ENCODE peak calls at places on chromosomes 7 and 10, in seven cellular contexts. One of them, this sample, is unnamed.

GRCh38 chr10:17744395-17744841 is 7.6 kb upstream of the TMEM236 start:
- DNase-seq in BJ: no peak
- DNase-seq in bronchial epithelial cell: no peak
- DNase-seq in foreskin fibroblast: no peak
- DNase-seq in psoas muscle: no peak
- DNase-seq in nephron progenitor cell: no peak
- DNase-seq in osteocyte: no peak
- DNase-seq in this sample: no peak

GRCh38 chr7:20778063-20778721 is 8.5 kb downstream of the SP8 start:
- DNase-seq in BJ: no peak
- DNase-seq in bronchial epithelial cell: no peak
- DNase-seq in foreskin fibroblast: peak
- DNase-seq in psoas muscle: peak
- DNase-seq in nephron progenitor cell: peak
- DNase-seq in osteocyte: no peak
- DNase-seq in this sample: peak

GRCh38 chr7:34507191-34507590 is 150.8 kb upstream of the NPSR1 start:
- DNase-seq in BJ: no peak
- DNase-seq in bronchial epithelial cell: no peak
- DNase-seq in foreskin fibroblast: no peak
- DNase-seq in psoas muscle: no peak
- DNase-seq in nephron progenitor cell: no peak
- DNase-seq in osteocyte: no peak
- DNase-seq in this sample: no peak

GRCh38 chr7:139774376-139774775 is 3.4 kb downstream of the HIPK2 start:
- DNase-seq in BJ: peak
- DNase-seq in bronchial epithelial cell: peak
- DNase-seq in foreskin fibroblast: peak
- DNase-seq in psoas muscle: no peak
- DNase-seq in nephron progenitor cell: no peak
- DNase-seq in osteocyte: no peak
- DNase-seq in this sample: no peak

GRCh38 chr10:75231672-75232581 is 3.8 kb downstream of the COMTD1 start:
- DNase-seq in BJ: no peak
- DNase-seq in bronchial epithelial cell: no peak
- DNase-seq in foreskin fibroblast: no peak
- DNase-seq in psoas muscle: no peak
- DNase-seq in nephron progenitor cell: no peak
- DNase-seq in osteocyte: no peak
- DNase-seq in this sample: no peak

GRCh38 chr10:69639291-69640195 is 9.5 kb downstream of the FAM241B start:
- DNase-seq in BJ: no peak
- DNase-seq in bronchial epithelial cell: peak
- DNase-seq in foreskin fibroblast: peak
- DNase-seq in psoas muscle: peak
- DNase-seq in nephron progenitor cell: peak
- DNase-seq in osteocyte: no peak
- DNase-seq in this sample: peak

GRCh38 chr7:38751416-38751815 is 120.2 kb upstream of the AMPH start:
- DNase-seq in BJ: no peak
- DNase-seq in bronchial epithelial cell: no peak
- DNase-seq in foreskin fibroblast: peak
- DNase-seq in psoas muscle: no peak
- DNase-seq in nephron progenitor cell: no peak
- DNase-seq in osteocyte: no peak
- DNase-seq in this sample: no peak

GRCh38 chr10:49173848-49174247 is 14.3 kb downstream of the TMEM273 start:
- DNase-seq in BJ: no peak
- DNase-seq in bronchial epithelial cell: no peak
- DNase-seq in foreskin fibroblast: no peak
- DNase-seq in psoas muscle: no peak
- DNase-seq in nephron progenitor cell: no peak
- DNase-seq in osteocyte: no peak
- DNase-seq in this sample: no peak

GRCh38 chr7:13181221-13181620 is 493.8 kb downstream of the ARL4A start:
- DNase-seq in BJ: no peak
- DNase-seq in bronchial epithelial cell: no peak
- DNase-seq in foreskin fibroblast: peak
- DNase-seq in psoas muscle: no peak
- DNase-seq in nephron progenitor cell: peak
- DNase-seq in osteocyte: no peak
- DNase-seq in this sample: no peak

GRCh38 chr7:13179775-13180448 is 492.5 kb downstream of the ARL4A start:
- DNase-seq in BJ: no peak
- DNase-seq in bronchial epithelial cell: no peak
- DNase-seq in foreskin fibroblast: no peak
- DNase-seq in psoas muscle: no peak
- DNase-seq in nephron progenitor cell: no peak
- DNase-seq in osteocyte: no peak
- DNase-seq in this sample: no peak

GRCh38 chr7:13179011-13179574 is 491.7 kb downstream of the ARL4A start:
- DNase-seq in BJ: no peak
- DNase-seq in bronchial epithelial cell: peak
- DNase-seq in foreskin fibroblast: peak
- DNase-seq in psoas muscle: no peak
- DNase-seq in nephron progenitor cell: no peak
- DNase-seq in osteocyte: no peak
- DNase-seq in this sample: no peak
- TF ChIP-seq CTCF in BJ: no peak
- TF ChIP-seq CTCF in bronchial epithelial cell: peak
- TF ChIP-seq CTCF in foreskin fibroblast: no peak
- TF ChIP-seq CTCF in psoas muscle: no peak
- TF ChIP-seq CTCF in nephron progenitor cell: no peak
- TF ChIP-seq CTCF in osteocyte: peak
- TF ChIP-seq CTCF in this sample: no peak

GRCh38 chr10:88880287-88881094 is 446 bp downstream of the STAMBPL1 start:
- DNase-seq in BJ: no peak
- DNase-seq in bronchial epithelial cell: peak
- DNase-seq in foreskin fibroblast: peak
- DNase-seq in psoas muscle: peak
- DNase-seq in nephron progenitor cell: peak
- DNase-seq in osteocyte: peak
- DNase-seq in this sample: peak
- TF ChIP-seq CTCF in BJ: peak
- TF ChIP-seq CTCF in bronchial epithelial cell: peak
- TF ChIP-seq CTCF in foreskin fibroblast: peak
- TF ChIP-seq CTCF in psoas muscle: peak
- TF ChIP-seq CTCF in nephron progenitor cell: no peak
- TF ChIP-seq CTCF in osteocyte: peak
- TF ChIP-seq CTCF in this sample: peak

GRCh38 chr7:133641436-133641835 is 388.6 kb downstream of the EXOC4 start:
- DNase-seq in BJ: no peak
- DNase-seq in bronchial epithelial cell: no peak
- DNase-seq in foreskin fibroblast: no peak
- DNase-seq in psoas muscle: no peak
- DNase-seq in nephron progenitor cell: no peak
- DNase-seq in osteocyte: no peak
- DNase-seq in this sample: no peak
- TF ChIP-seq CTCF in BJ: no peak
- TF ChIP-seq CTCF in bronchial epithelial cell: peak
- TF ChIP-seq CTCF in foreskin fibroblast: no peak
- TF ChIP-seq CTCF in psoas muscle: no peak
- TF ChIP-seq CTCF in nephron progenitor cell: no peak
- TF ChIP-seq CTCF in osteocyte: no peak
- TF ChIP-seq CTCF in this sample: no peak

GRCh38 chr7:101669307-101669706 is 40.2 kb upstream of the MYL10 start:
- DNase-seq in BJ: no peak
- DNase-seq in bronchial epithelial cell: no peak
- DNase-seq in foreskin fibroblast: no peak
- DNase-seq in psoas muscle: no peak
- DNase-seq in nephron progenitor cell: no peak
- DNase-seq in osteocyte: no peak
- DNase-seq in this sample: peak
- TF ChIP-seq CTCF in BJ: peak
- TF ChIP-seq CTCF in bronchial epithelial cell: peak
- TF ChIP-seq CTCF in foreskin fibroblast: no peak
- TF ChIP-seq CTCF in psoas muscle: peak
- TF ChIP-seq CTCF in nephron progenitor cell: no peak
- TF ChIP-seq CTCF in osteocyte: peak
- TF ChIP-seq CTCF in this sample: no peak

GRCh38 chr7:30626984-30627383 is 32.3 kb downstream of the GARS1 start:
- DNase-seq in BJ: no peak
- DNase-seq in bronchial epithelial cell: no peak
- DNase-seq in foreskin fibroblast: no peak
- DNase-seq in psoas muscle: no peak
- DNase-seq in nephron progenitor cell: no peak
- DNase-seq in osteocyte: no peak
- DNase-seq in this sample: no peak

GRCh38 chr7:30630986-30631385 is 36.3 kb downstream of the GARS1 start:
- DNase-seq in BJ: no peak
- DNase-seq in bronchial epithelial cell: no peak
- DNase-seq in foreskin fibroblast: no peak
- DNase-seq in psoas muscle: no peak
- DNase-seq in nephron progenitor cell: no peak
- DNase-seq in osteocyte: no peak
- DNase-seq in this sample: no peak

DNA sequence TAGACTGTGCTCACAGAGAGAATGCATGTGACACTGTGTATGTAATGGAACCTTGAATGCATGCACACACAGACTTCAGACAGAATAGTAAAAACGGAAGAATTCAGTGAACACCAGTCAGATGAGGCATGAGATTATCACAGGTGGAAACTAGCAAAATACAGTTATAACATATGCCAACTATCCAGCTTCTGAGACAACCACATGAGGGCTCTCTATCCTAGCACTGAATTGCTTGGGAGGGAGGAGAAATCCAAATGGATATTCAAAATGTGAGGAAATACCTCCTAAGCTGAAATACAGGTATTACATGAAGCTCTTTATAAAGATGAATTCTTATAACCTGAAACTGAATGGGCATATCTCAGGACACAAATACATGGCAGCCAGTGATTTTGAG is 30.6 kb downstream of the GARS1 start:
- DNase-seq in BJ: no peak
- DNase-seq in bronchial epithelial cell: no peak
- DNase-seq in foreskin fibroblast: no peak
- DNase-seq in psoas muscle: no peak
- DNase-seq in nephron progenitor cell: no peak
- DNase-seq in osteocyte: no peak
- DNase-seq in this sample: no peak
- TF ChIP-seq CTCF in BJ: no peak
- TF ChIP-seq CTCF in bronchial epithelial cell: no peak
- TF ChIP-seq CTCF in foreskin fibroblast: no peak
- TF ChIP-seq CTCF in psoas muscle: peak
- TF ChIP-seq CTCF in nephron progenitor cell: no peak
- TF ChIP-seq CTCF in osteocyte: no peak
- TF ChIP-seq CTCF in this sample: no peak

GRCh38 chr10:127563718-127564553 is 14.8 kb downstream of the NPS start:
- DNase-seq in BJ: no peak
- DNase-seq in bronchial epithelial cell: no peak
- DNase-seq in foreskin fibroblast: no peak
- DNase-seq in psoas muscle: peak
- DNase-seq in nephron progenitor cell: peak
- DNase-seq in osteocyte: no peak
- DNase-seq in this sample: peak
- TF ChIP-seq CTCF in BJ: peak
- TF ChIP-seq CTCF in bronchial epithelial cell: peak
- TF ChIP-seq CTCF in foreskin fibroblast: peak
- TF ChIP-seq CTCF in psoas muscle: peak
- TF ChIP-seq CTCF in nephron progenitor cell: peak
- TF ChIP-seq CTCF in osteocyte: peak
- TF ChIP-seq CTCF in this sample: peak

GRCh38 chr7:99461221-99461620 is 4.7 kb downstream of the ATP5MF start:
- DNase-seq in BJ: no peak
- DNase-seq in bronchial epithelial cell: no peak
- DNase-seq in foreskin fibroblast: no peak
- DNase-seq in psoas muscle: no peak
- DNase-seq in nephron progenitor cell: no peak
- DNase-seq in osteocyte: no peak
- DNase-seq in this sample: no peak
- TF ChIP-seq CTCF in BJ: peak
- TF ChIP-seq CTCF in bronchial epithelial cell: peak
- TF ChIP-seq CTCF in foreskin fibroblast: no peak
- TF ChIP-seq CTCF in psoas muscle: no peak
- TF ChIP-seq CTCF in nephron progenitor cell: no peak
- TF ChIP-seq CTCF in osteocyte: no peak
- TF ChIP-seq CTCF in this sample: no peak

GRCh38 chr7:129389829-129390228 is 44.4 kb upstream of the STRIP2 start:
- DNase-seq in BJ: no peak
- DNase-seq in bronchial epithelial cell: no peak
- DNase-seq in foreskin fibroblast: no peak
- DNase-seq in psoas muscle: no peak
- DNase-seq in nephron progenitor cell: no peak
- DNase-seq in osteocyte: no peak
- DNase-seq in this sample: no peak
- TF ChIP-seq CTCF in BJ: no peak
- TF ChIP-seq CTCF in bronchial epithelial cell: no peak
- TF ChIP-seq CTCF in foreskin fibroblast: no peak
- TF ChIP-seq CTCF in psoas muscle: no peak
- TF ChIP-seq CTCF in nephron progenitor cell: no peak
- TF ChIP-seq CTCF in osteocyte: no peak
- TF ChIP-seq CTCF in this sample: no peak